ENCODE peak calls at places on chromosomes 2 and 18, in eight cellular contexts. I is AG10803; V is substantia nigra; L is stimulated activated CD4-positive, alpha-beta T cell treated with anti-CD3 and anti-CD28 coated beads, TNF-alpha, amount 100 ng/mL, for 24 hours; R is ureter; K is AG04449; X is stimulated activated CD8-positive, alpha-beta memory T cell treated with anti-CD3 and anti-CD28 coated beads, Interleukin-12 subunit alpha, Interleukin-12 subunit beta, amount 100 ng/mL, for 4 hours; F is effector memory CD8-positive, alpha-beta T cell. O is an unnamed sample.
A peak's percentile ranks its signal among the peaks of the same experiment; 100 is the strongest.

GRCh38 chr2:152555048-152555447 is 162.2 kb downstream of the PRPF40A start:
- DNase-seq in L (no peak), R (no peak), I (no peak), V (no peak), X (no peak), F (no peak), K (no peak), O (no peak)

GRCh38 chr2:5854797-5855196 is 162.6 kb downstream of the SOX11 start:
- DNase-seq in X (no peak), K (no peak), V (no peak), L (no peak), R (no peak), I (no peak), F (no peak), O (no peak)

GRCh38 chr2:98532761-98533160 is 75.6 kb downstream of the COA5 start:
- DNase-seq in I (no peak), K (no peak), F (no peak), L (no peak), V (no peak), R (no peak), X (no peak), O (no peak)

GRCh38 chr2:138364554-138365162 is 136.9 kb upstream of the SPOPL start:
- DNase-seq in F (no peak), V (no peak), R (no peak), K (no peak), L (no peak), I (peak; percentile 80), X (no peak), O (no peak)

GRCh38 chr2:64937341-64938230 is 51.6 kb upstream of the SLC1A4 start:
- DNase-seq in X (no peak), I (no peak), L (no peak), V (no peak), R (no peak), K (no peak), F (no peak), O (no peak)

GRCh38 chr2:42116195-42117181 is 52.7 kb upstream of the EML4 start:
- DNase-seq in R (no peak), V (no peak), F (no peak), I (peak; percentile 92), L (no peak), X (no peak), K (peak; percentile 63), O (no peak)

GRCh38 chr2:173749315-173749714 is 215.9 kb downstream of the SP3 start:
- DNase-seq in I (peak; percentile 36), L (no peak), R (no peak), K (no peak), V (no peak), X (no peak), F (no peak), O (no peak)

GRCh38 chr2:233092446-233093438 is 32.6 kb downstream of the INPP5D start:
- DNase-seq in L (no peak), V (no peak), R (no peak), F (no peak), K (no peak), I (no peak), X (no peak), O (no peak)

GRCh38 chr2:127145255-127145899 is 38.4 kb upstream of the BIN1 start:
- DNase-seq in V (no peak), X (no peak), K (no peak), F (no peak), L (no peak), I (peak; percentile 66), R (peak; percentile 33), O (no peak)

GRCh38 chr2:47301277-47301618 is 101.7 kb upstream of the MSH2 start:
- DNase-seq in X (no peak), K (no peak), I (no peak), R (no peak), L (no peak), F (no peak), V (no peak), O (no peak)

GRCh38 chr2:98518106-98518505 is 73.4 kb downstream of the INPP4A start:
- DNase-seq in I (no peak), K (no peak), L (peak; percentile 44), R (no peak), X (no peak), F (peak; percentile 49), V (peak; percentile 27), O (no peak)

GRCh38 chr18:76374330-76375281 is 120.4 kb downstream of the ZNF516 start:
- DNase-seq in R (no peak), X (no peak), V (no peak), K (no peak), I (no peak), F (no peak), L (peak; percentile 42), O (no peak)

GRCh38 chr2:40448476-40449079 is 3.3 kb downstream of the SLC8A1 start:
- DNase-seq in X (no peak), F (no peak), K (no peak), I (peak; percentile 42), R (no peak), L (no peak), V (peak; percentile 10), O (no peak)

GRCh38 chr2:96859338-96859649 is 1.5 kb upstream of the ANKRD39 start:
- DNase-seq in F (no peak), L (no peak), X (no peak), K (no peak), R (peak; percentile 56), V (peak; percentile 55), I (no peak), O (no peak)

GRCh38 chr2:164843346-164843841 is 1.8 kb upstream of the COBLL1 start:
- DNase-seq in F (no peak), K (no peak), I (peak; percentile 42), X (no peak), R (no peak), V (no peak), L (no peak), O (no peak)

GRCh38 chr2:166610180-166610919 is 116.3 kb upstream of the SCN7A start:
- DNase-seq in X (no peak), F (no peak), K (no peak), R (no peak), L (peak; percentile 1), I (no peak), V (no peak), O (no peak)

GRCh38 chr2:33022989-33023731 is 76.4 kb downstream of the LTBP1 start:
- DNase-seq in X (no peak), K (peak; percentile 46), R (no peak), L (no peak), F (no peak), I (peak; percentile 71), V (no peak), O (no peak)

GRCh38 chr18:74326238-74326637 is 10.6 kb downstream of the C18orf63 start:
- DNase-seq in X (no peak), F (no peak), R (no peak), K (no peak), L (no peak), I (no peak), V (no peak), O (no peak)

GRCh38 chr2:241733391-241734207 is 831 bp upstream of the D2HGDH start:
- DNase-seq in F (peak; percentile 15), V (peak; percentile 45), X (no peak), I (no peak), K (no peak), R (no peak), L (no peak), O (no peak)

GRCh38 chr2:154836622-154837021 is 138.1 kb downstream of the KCNJ3 start:
- DNase-seq in K (no peak), F (no peak), V (no peak), L (no peak), R (no peak), I (no peak), X (no peak), O (no peak)

GRCh38 chr18:48929212-48929612 is 21.6 kb downstream of the SMAD7 start:
- DNase-seq in V (no peak), R (no peak), L (no peak), K (no peak), I (no peak), F (no peak), X (no peak), O (no peak)

GRCh38 chr2:46813046-46813445 is 102.6 kb downstream of the MCFD2 start:
- DNase-seq in I (peak; percentile 76), R (no peak), K (no peak), F (no peak), L (no peak), X (no peak), V (no peak), O (no peak)

GRCh38 chr2:28163627-28164279 is 228.9 kb upstream of the FOSL2 start:
- DNase-seq in L (no peak), R (no peak), I (peak; percentile 33), X (no peak), K (no peak), V (no peak), F (no peak), O (no peak)

O was measured in NCI-H2107.